ENCODE peak calls at places on chromosomes 13 and 19, in five cellular contexts. N is right atrium auricular region, V is fibroblast of lung, T is breast epithelium, B is neuronal stem cell. P is an unnamed sample.

GRCh38 chr19:46076951-46077814 is 36.4 kb upstream of the IGFL4 start:
- DNase-seq in N (no peak), V (peak; percentile 75), T (peak; percentile 47), B (peak; percentile 88), P (no peak)

GRCh38 chr19:8988204-8988603 is 22.0 kb downstream of the MUC16 start:
- DNase-seq in N (no peak), V (no peak), T (no peak), B (no peak), P (no peak)

GRCh38 chr13:113558461-113558860 is 26.1 kb upstream of the TFDP1 start:
- DNase-seq in N (peak; percentile 42), V (no peak), T (peak; percentile 2), B (no peak), P (peak; percentile 70)

GRCh38 chr13:82772802-82773201 is 1109.5 kb downstream of the SLITRK1 start:
- DNase-seq in N (no peak), V (peak; percentile 43), T (no peak), B (no peak), P (no peak)

GRCh38 chr13:28558126-28558525 is 63.2 kb upstream of the FLT1 start:
- DNase-seq in N (no peak), V (peak; percentile 94), T (no peak), B (no peak), P (no peak)

GRCh38 chr13:110714798-110715394 is 1.4 kb downstream of the ING1 start:
- DNase-seq in N (peak; percentile 66), V (peak; percentile 41), T (peak; percentile 59), B (peak; percentile 35), P (peak; percentile 90)

GRCh38 chr19:8505680-8506401 is 3.4 kb upstream of the PRAM1 start:
- DNase-seq in N (peak; percentile 68), V (peak; percentile 53), T (peak; percentile 60), B (peak; percentile 83), P (no peak)

GRCh38 chr13:23020246-23020843 is 160.4 kb upstream of the SGCG start:
- DNase-seq in N (peak; percentile 70), V (peak; percentile 36), T (peak; percentile 19), B (peak; percentile 64), P (no peak)

GRCh38 chr19:48698046-48698445 is 2.3 kb downstream of the FUT2 start:
- DNase-seq in N (no peak), V (peak; percentile 74), T (no peak), B (no peak), P (no peak)

GRCh38 chr13:35953537-35954206 is 177.5 kb downstream of the DCLK1 start:
- DNase-seq in N (peak; percentile 87), V (peak; percentile 88), T (peak; percentile 57), B (peak; percentile 69), P (no peak)

GRCh38 chr19:47110521-47111080 is 3.0 kb downstream of the ZC3H4 start:
- DNase-seq in N (no peak), V (no peak), T (no peak), B (no peak), P (no peak)

GRCh38 chr13:111367340-111367739 is 46.9 kb downstream of the TEX29 start:
- DNase-seq in N (no peak), V (no peak), T (no peak), B (no peak), P (peak; percentile 46)

GRCh38 chr13:43269037-43269476 is 245.7 kb downstream of the DNAJC15 start:
- DNase-seq in N (no peak), V (peak; percentile 99), T (no peak), B (no peak), P (no peak)

GRCh38 chr19:52941941-52942370 is 18.7 kb upstream of the ZNF888 start:
- DNase-seq in N (no peak), V (peak; percentile 23), T (no peak), B (no peak), P (no peak)

GRCh38 chr13:97254809-97255208 is 32.7 kb downstream of the MBNL2 start:
- DNase-seq in N (no peak), V (peak; percentile 93), T (no peak), B (no peak), P (no peak)

GRCh38 chr19:32018014-32018413 is 327.4 kb upstream of the ZNF507 start:
- DNase-seq in N (no peak), V (peak; percentile 85), T (peak; percentile 24), B (no peak), P (no peak)

GRCh38 chr13:23510544-23510916 is 59.7 kb upstream of the TNFRSF19 start:
- DNase-seq in N (no peak), V (no peak), T (no peak), B (no peak), P (no peak)

GRCh38 chr13:49400755-49401659 is 42.9 kb downstream of the CAB39L start:
- DNase-seq in N (no peak), V (peak; percentile 45), T (peak; percentile 47), B (peak; percentile 14), P (no peak)

GRCh38 chr19:46678110-46678732 is 17.2 kb upstream of the DACT3 start:
- DNase-seq in N (no peak), V (no peak), T (no peak), B (no peak), P (no peak)

GRCh38 chr13:39363393-39363792 is 239.6 kb downstream of the LHFPL6 start:
- DNase-seq in N (no peak), V (no peak), T (no peak), B (no peak), P (no peak)

GRCh38 chr13:52319876-52320275 is 86.1 kb downstream of the THSD1 start:
- DNase-seq in N (no peak), V (peak; percentile 4), T (no peak), B (no peak), P (no peak)

GRCh38 chr13:44605275-44605674 is 29.1 kb upstream of the TSC22D1 start:
- DNase-seq in N (no peak), V (no peak), T (no peak), B (no peak), P (no peak)

GRCh38 chr19:39126593-39127187 is 1.1 kb downstream of the PAK4 start:
- DNase-seq in N (no peak), V (peak; percentile 38), T (no peak), B (no peak), P (no peak)

GRCh38 chr13:95150555-95150954 is 150.7 kb downstream of the ABCC4 start:
- DNase-seq in N (no peak), V (no peak), T (no peak), B (no peak), P (no peak)

GRCh38 chr19:46955114-46955812 is 64.4 kb upstream of the NPAS1 start:
- DNase-seq in N (no peak), V (peak; percentile 69), T (no peak), B (no peak), P (no peak)

GRCh38 chr19:49570997-49571676 is 9.2 kb downstream of the NOSIP start:
- DNase-seq in N (no peak), V (no peak), T (no peak), B (no peak), P (no peak)

GRCh38 chr13:113528101-113528797 is 37.7 kb upstream of the DCUN1D2 start:
- DNase-seq in N (no peak), V (no peak), T (no peak), B (no peak), P (no peak)

GRCh38 chr13:21012841-21013681 is 48.3 kb downstream of the LATS2 start:
- DNase-seq in N (no peak), V (peak; percentile 49), T (no peak), B (no peak), P (no peak)

GRCh38 chr13:36130542-36131214 is 504 bp downstream of the DCLK1 start:
- DNase-seq in N (peak; percentile 66), V (no peak), T (no peak), B (peak; percentile 37), P (no peak)

GRCh38 chr19:1446713-1447564 is 3.0 kb upstream of the APC2 start:
- DNase-seq in N (no peak), V (no peak), T (no peak), B (no peak), P (no peak)

GRCh38 chr13:86476656-86477055 is 677.4 kb upstream of the SLITRK6 start:
- DNase-seq in N (no peak), V (no peak), T (no peak), B (no peak), P (no peak)

GRCh38 chr19:23093832-23094231 is 23.0 kb upstream of the ZNF730 start:
- DNase-seq in N (no peak), V (no peak), T (no peak), B (no peak), P (no peak)
- H3K9me3 ChIP-seq in N (no peaks in the 10 kb centered on the region), V (no peaks in the 10 kb centered on the region), T (peaks cover 18% of the 10 kb centered on the region), B (peaks cover 96% of the 10 kb centered on the region), P (peaks cover 4% of the 10 kb centered on the region)

GRCh38 chr19:33616857-33617256 is 4.9 kb upstream of the CHST8 start:
- DNase-seq in N (no peak), V (no peak), T (no peak), B (no peak), P (no peak)
- H3K27me3 ChIP-seq in N (no peaks in the 10 kb centered on the region), V (no peaks in the 10 kb centered on the region), T (no peaks in the 10 kb centered on the region), B (peaks cover 29% of the 10 kb centered on the region), P (no peaks in the 10 kb centered on the region)

GRCh38 chr19:10876459-10877240 is 5.3 kb downstream of the CARM1 start:
- DNase-seq in N (peak; percentile 69), V (no peak), T (no peak), B (no peak), P (no peak)
- H3K4me1 ChIP-seq in N (peaks cover 72% of the 10 kb centered on the region), V (peaks cover 5% of the 10 kb centered on the region), T (no peaks in the 10 kb centered on the region), B (peaks cover 26% of the 10 kb centered on the region), P (peaks cover 90% of the 10 kb centered on the region)

GRCh38 chr19:12526542-12526941 is 24.7 kb downstream of the ZNF564 start:
- DNase-seq in N (no peak), V (no peak), T (no peak), B (no peak), P (no peak)

GRCh38 chr19:12521996-12522395 is 29.3 kb downstream of the ZNF564 start:
- DNase-seq in N (no peak), V (no peak), T (no peak), B (no peak), P (no peak)

DNA sequence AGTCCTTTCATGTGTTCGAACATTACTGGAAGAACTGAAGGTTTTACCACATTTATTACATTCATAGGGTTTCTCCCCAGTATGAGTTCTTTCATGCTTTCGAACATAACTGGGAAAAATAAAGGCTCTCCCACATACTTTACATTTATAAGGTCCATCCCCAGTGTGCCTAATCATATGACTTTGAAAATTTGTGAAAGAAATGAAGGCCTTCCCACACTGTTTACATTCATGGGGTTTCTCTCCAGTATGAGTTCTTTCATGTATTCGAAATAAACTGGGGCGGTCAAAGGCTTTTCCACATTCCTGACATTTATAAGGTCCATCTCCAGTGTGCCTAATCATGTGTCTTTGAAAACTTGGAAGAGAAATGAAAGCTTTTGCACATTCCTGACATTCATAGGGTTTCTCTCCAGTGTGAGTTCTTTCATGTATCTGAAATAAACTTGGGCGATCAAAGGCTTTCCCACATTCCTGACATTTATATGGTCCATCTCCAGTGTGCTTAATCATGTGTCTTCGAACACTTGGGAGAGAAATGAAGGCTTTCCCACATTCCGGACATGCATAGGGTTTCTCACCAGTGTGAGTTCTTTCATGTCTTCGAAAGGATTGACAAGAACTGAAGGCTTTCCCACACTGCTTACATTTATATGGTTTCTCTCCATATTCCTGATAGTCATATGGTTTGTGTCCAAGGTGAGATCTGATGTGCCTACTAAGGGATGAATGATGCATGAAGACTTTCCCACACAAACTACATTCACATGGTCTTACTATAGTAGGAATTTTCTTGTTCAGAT is 24.0 kb downstream of the ZNF564 start:
- DNase-seq in N (no peak), V (peak; percentile 54), T (no peak), B (no peak), P (no peak)
- H3K9me3 ChIP-seq in N (peaks cover 99% of the 10 kb centered on the region), V (peaks cover 22% of the 10 kb centered on the region), T (peaks cover 98% of the 10 kb centered on the region), B (peaks cover 97% of the 10 kb centered on the region), P (peaks cover 94% of the 10 kb centered on the region)

GRCh38 chr19:10763399-10763798 is 45.5 kb downstream of the DNM2 start:
- DNase-seq in N (no peak), V (no peak), T (no peak), B (no peak), P (no peak)
- H3K27me3 ChIP-seq in N (no peaks in the 10 kb centered on the region), V (no peaks in the 10 kb centered on the region), T (no peaks in the 10 kb centered on the region), B (no peaks in the 10 kb centered on the region), P (no peaks in the 10 kb centered on the region)

GRCh38 chr19:4368128-4368820 is 24.9 kb downstream of the MPND start:
- DNase-seq in N (no peak), V (peak; percentile 36), T (no peak), B (no peak), P (no peak)
- H3K4me1 ChIP-seq in N (peaks cover 67% of the 10 kb centered on the region), V (peaks cover 22% of the 10 kb centered on the region), T (peaks cover 47% of the 10 kb centered on the region), B (peaks cover 8% of the 10 kb centered on the region), P (peaks cover 64% of the 10 kb centered on the region)